ENCODE peak calls at places on chromosomes 11 and 22, in eight cellular contexts. One of them, this sample, is unnamed.

GRCh38 chr11:6457581-6458320 is 16.0 kb downstream of the TRIM3 start:
- DNase-seq in choroid plexus epithelial cell: no peak
- DNase-seq in bronchial epithelial cell: no peak
- DNase-seq in cardiac muscle cell: no peak
- DNase-seq in cardiac fibroblast: no peak
- DNase-seq in thoracic aorta: no peak
- DNase-seq in pancreas: peak
- DNase-seq in H1: no peak
- DNase-seq in this sample: no peak

GRCh38 chr11:27718346-27718852 is 18.1 kb upstream of the BDNF start:
- DNase-seq in choroid plexus epithelial cell: peak
- DNase-seq in bronchial epithelial cell: peak
- DNase-seq in cardiac muscle cell: peak
- DNase-seq in cardiac fibroblast: peak
- DNase-seq in thoracic aorta: no peak
- DNase-seq in pancreas: no peak
- DNase-seq in H1: peak
- DNase-seq in this sample: peak

GRCh38 chr11:63427971-63428508 is 58.5 kb downstream of the SLC22A9 start:
- DNase-seq in choroid plexus epithelial cell: no peak
- DNase-seq in bronchial epithelial cell: peak
- DNase-seq in cardiac muscle cell: no peak
- DNase-seq in cardiac fibroblast: no peak
- DNase-seq in thoracic aorta: no peak
- DNase-seq in pancreas: no peak
- DNase-seq in H1: no peak
- DNase-seq in this sample: no peak

GRCh38 chr11:31972623-31973022 is 118.3 kb upstream of the RCN1 start:
- DNase-seq in choroid plexus epithelial cell: no peak
- DNase-seq in bronchial epithelial cell: no peak
- DNase-seq in cardiac muscle cell: no peak
- DNase-seq in cardiac fibroblast: no peak
- DNase-seq in thoracic aorta: no peak
- DNase-seq in pancreas: no peak
- DNase-seq in H1: no peak
- DNase-seq in this sample: peak

GRCh38 chr11:69807416-69807815 is 11.8 kb downstream of the FGF3 start:
- DNase-seq in choroid plexus epithelial cell: no peak
- DNase-seq in bronchial epithelial cell: no peak
- DNase-seq in cardiac muscle cell: no peak
- DNase-seq in cardiac fibroblast: no peak
- DNase-seq in thoracic aorta: no peak
- DNase-seq in pancreas: no peak
- DNase-seq in H1: no peak
- DNase-seq in this sample: no peak

GRCh38 chr22:43341565-43341964 is 1.6 kb downstream of the SCUBE1 start:
- DNase-seq in choroid plexus epithelial cell: no peak
- DNase-seq in bronchial epithelial cell: no peak
- DNase-seq in cardiac muscle cell: no peak
- DNase-seq in cardiac fibroblast: no peak
- DNase-seq in thoracic aorta: no peak
- DNase-seq in pancreas: no peak
- DNase-seq in H1: no peak
- DNase-seq in this sample: no peak

GRCh38 chr11:76799061-76799804 is 16.1 kb downstream of the TSKU start:
- DNase-seq in choroid plexus epithelial cell: peak
- DNase-seq in bronchial epithelial cell: peak
- DNase-seq in cardiac muscle cell: peak
- DNase-seq in cardiac fibroblast: peak
- DNase-seq in thoracic aorta: peak
- DNase-seq in pancreas: peak
- DNase-seq in H1: peak
- DNase-seq in this sample: peak

GRCh38 chr22:42343551-42344081 is 73.2 kb upstream of the TCF20 start:
- DNase-seq in choroid plexus epithelial cell: no peak
- DNase-seq in bronchial epithelial cell: no peak
- DNase-seq in cardiac muscle cell: no peak
- DNase-seq in cardiac fibroblast: no peak
- DNase-seq in thoracic aorta: no peak
- DNase-seq in pancreas: no peak
- DNase-seq in H1: no peak
- DNase-seq in this sample: no peak

GRCh38 chr11:132683602-132684001 is 848.7 kb downstream of the OPCML start:
- DNase-seq in choroid plexus epithelial cell: peak
- DNase-seq in bronchial epithelial cell: no peak
- DNase-seq in cardiac muscle cell: no peak
- DNase-seq in cardiac fibroblast: no peak
- DNase-seq in thoracic aorta: no peak
- DNase-seq in pancreas: no peak
- DNase-seq in H1: no peak
- DNase-seq in this sample: no peak

GRCh38 chr11:66619080-66619554 is 2.7 kb downstream of the RBM14 start:
- DNase-seq in choroid plexus epithelial cell: peak
- DNase-seq in bronchial epithelial cell: peak
- DNase-seq in cardiac muscle cell: peak
- DNase-seq in cardiac fibroblast: peak
- DNase-seq in thoracic aorta: no peak
- DNase-seq in pancreas: no peak
- DNase-seq in H1: no peak
- DNase-seq in this sample: peak
- H3K4me3 ChIP-seq in choroid plexus epithelial cell: peak
- H3K4me3 ChIP-seq in bronchial epithelial cell: peak
- H3K4me3 ChIP-seq in cardiac muscle cell: peak
- H3K4me3 ChIP-seq in cardiac fibroblast: peak
- H3K4me3 ChIP-seq in thoracic aorta: peak
- H3K4me3 ChIP-seq in pancreas: no peak
- H3K4me3 ChIP-seq in H1: peak
- H3K4me3 ChIP-seq in this sample: peak

DNA sequence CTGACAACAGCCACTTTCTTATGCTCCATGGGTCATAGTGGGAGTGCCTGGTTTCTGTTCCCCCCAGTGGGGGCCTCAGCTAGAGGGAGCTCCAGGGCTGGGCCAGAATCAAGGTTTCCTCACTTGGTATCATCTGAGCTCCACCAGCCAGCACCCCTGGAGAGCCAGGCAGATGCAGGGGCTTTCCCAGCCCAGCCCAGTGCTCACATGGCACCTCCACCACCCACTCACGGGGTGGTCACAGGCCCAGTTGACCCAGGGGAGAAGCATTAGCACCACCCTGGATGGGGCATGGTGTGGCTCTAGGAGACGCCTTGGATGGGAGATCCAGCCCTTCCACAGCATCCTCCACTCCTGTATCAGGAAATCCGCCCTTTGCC is 24.1 kb upstream of the WNT7B start:
- DNase-seq in choroid plexus epithelial cell: peak
- DNase-seq in bronchial epithelial cell: no peak
- DNase-seq in cardiac muscle cell: no peak
- DNase-seq in cardiac fibroblast: no peak
- DNase-seq in thoracic aorta: no peak
- DNase-seq in pancreas: no peak
- DNase-seq in H1: no peak
- DNase-seq in this sample: no peak
- TF ChIP-seq CTCF in choroid plexus epithelial cell: peak
- TF ChIP-seq CTCF in bronchial epithelial cell: no peak
- TF ChIP-seq CTCF in cardiac muscle cell: no peak
- TF ChIP-seq CTCF in cardiac fibroblast: no peak
- TF ChIP-seq CTCF in thoracic aorta: no peak
- TF ChIP-seq CTCF in pancreas: no peak
- TF ChIP-seq CTCF in H1: no peak
- TF ChIP-seq CTCF in this sample: peak

GRCh38 chr22:35617137-35617755 is at the start of gene MB:
- DNase-seq in choroid plexus epithelial cell: no peak
- DNase-seq in bronchial epithelial cell: no peak
- DNase-seq in cardiac muscle cell: no peak
- DNase-seq in cardiac fibroblast: no peak
- DNase-seq in thoracic aorta: no peak
- DNase-seq in pancreas: no peak
- DNase-seq in H1: no peak
- DNase-seq in this sample: no peak
- H3K4me3 ChIP-seq in choroid plexus epithelial cell: no peak
- H3K4me3 ChIP-seq in bronchial epithelial cell: no peak
- H3K4me3 ChIP-seq in cardiac muscle cell: no peak
- H3K4me3 ChIP-seq in cardiac fibroblast: no peak
- H3K4me3 ChIP-seq in thoracic aorta: no peak
- H3K4me3 ChIP-seq in pancreas: no peak
- H3K4me3 ChIP-seq in H1: no peak
- H3K4me3 ChIP-seq in this sample: no peak

DNA sequence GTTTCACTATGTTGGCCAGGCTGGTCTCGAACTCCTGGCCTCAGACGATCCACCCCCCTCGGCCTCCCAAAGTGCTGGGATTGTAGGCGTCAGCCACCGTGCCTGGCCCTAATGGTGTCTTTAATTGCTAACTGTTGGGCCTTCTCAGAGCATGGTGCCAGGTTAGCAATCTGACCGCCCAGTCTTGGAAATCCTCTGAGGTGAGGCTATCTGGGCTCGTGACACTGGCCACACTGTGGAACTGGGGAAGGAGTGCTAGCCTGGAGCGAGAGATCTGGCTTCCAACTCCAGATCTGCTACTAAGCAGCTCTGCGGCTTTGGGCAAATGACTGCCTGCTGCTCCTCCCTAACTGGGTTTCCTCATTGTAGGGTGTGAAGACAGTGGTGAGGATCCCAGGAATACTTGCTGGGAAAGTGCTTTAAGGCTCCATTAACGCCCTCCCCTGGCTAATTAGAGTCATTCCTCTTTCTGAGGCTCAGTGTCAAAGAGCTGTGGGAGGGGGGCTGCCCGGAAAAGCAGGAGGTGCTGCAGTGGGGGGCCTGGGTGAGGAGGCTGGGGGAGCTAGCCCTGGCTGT is 35.4 kb downstream of the CHRDL2 start:
- DNase-seq in choroid plexus epithelial cell: no peak
- DNase-seq in bronchial epithelial cell: no peak
- DNase-seq in cardiac muscle cell: peak
- DNase-seq in cardiac fibroblast: no peak
- DNase-seq in thoracic aorta: no peak
- DNase-seq in pancreas: no peak
- DNase-seq in H1: no peak
- DNase-seq in this sample: no peak
- TF ChIP-seq CTCF in choroid plexus epithelial cell: no peak
- TF ChIP-seq CTCF in bronchial epithelial cell: no peak
- TF ChIP-seq CTCF in cardiac muscle cell: no peak
- TF ChIP-seq CTCF in cardiac fibroblast: no peak
- TF ChIP-seq CTCF in thoracic aorta: no peak
- TF ChIP-seq CTCF in pancreas: no peak
- TF ChIP-seq CTCF in H1: peak
- TF ChIP-seq CTCF in this sample: no peak

DNA sequence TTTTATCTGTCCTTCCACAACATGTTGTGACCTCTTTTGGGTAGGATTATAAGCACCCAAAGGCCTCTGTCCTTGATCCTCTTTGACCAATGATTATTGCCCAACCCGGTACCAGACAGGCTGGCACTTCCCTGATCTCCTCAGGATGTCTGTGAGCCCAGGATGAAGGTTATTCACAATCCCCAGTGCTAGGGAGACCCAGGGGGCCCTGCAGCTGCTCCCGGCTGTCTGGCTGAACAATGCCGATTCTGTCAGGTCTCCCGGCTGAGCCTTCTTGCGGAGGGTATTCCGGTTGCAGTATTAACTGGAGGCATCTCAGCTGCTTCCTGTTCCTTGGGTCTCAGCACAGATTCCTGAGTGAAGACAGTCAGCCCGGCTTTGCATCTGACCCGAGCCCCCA is 71.2 kb upstream of the CDON start:
- DNase-seq in choroid plexus epithelial cell: no peak
- DNase-seq in bronchial epithelial cell: no peak
- DNase-seq in cardiac muscle cell: no peak
- DNase-seq in cardiac fibroblast: no peak
- DNase-seq in thoracic aorta: no peak
- DNase-seq in pancreas: no peak
- DNase-seq in H1: no peak
- DNase-seq in this sample: no peak
- H3K4me3 ChIP-seq in choroid plexus epithelial cell: no peak
- H3K4me3 ChIP-seq in bronchial epithelial cell: no peak
- H3K4me3 ChIP-seq in cardiac muscle cell: no peak
- H3K4me3 ChIP-seq in cardiac fibroblast: no peak
- H3K4me3 ChIP-seq in thoracic aorta: no peak
- H3K4me3 ChIP-seq in pancreas: no peak
- H3K4me3 ChIP-seq in H1: no peak
- H3K4me3 ChIP-seq in this sample: no peak

GRCh38 chr11:9341638-9342137 is 27.3 kb upstream of the TMEM41B start:
- DNase-seq in choroid plexus epithelial cell: no peak
- DNase-seq in bronchial epithelial cell: peak
- DNase-seq in cardiac muscle cell: no peak
- DNase-seq in cardiac fibroblast: no peak
- DNase-seq in thoracic aorta: no peak
- DNase-seq in pancreas: no peak
- DNase-seq in H1: no peak
- DNase-seq in this sample: no peak

GRCh38 chr11:9347100-9347499 is 32.7 kb upstream of the TMEM41B start:
- DNase-seq in choroid plexus epithelial cell: no peak
- DNase-seq in bronchial epithelial cell: no peak
- DNase-seq in cardiac muscle cell: no peak
- DNase-seq in cardiac fibroblast: no peak
- DNase-seq in thoracic aorta: no peak
- DNase-seq in pancreas: no peak
- DNase-seq in H1: no peak
- DNase-seq in this sample: no peak

GRCh38 chr11:9344046-9344680 is 29.8 kb upstream of the TMEM41B start:
- DNase-seq in choroid plexus epithelial cell: no peak
- DNase-seq in bronchial epithelial cell: no peak
- DNase-seq in cardiac muscle cell: no peak
- DNase-seq in cardiac fibroblast: no peak
- DNase-seq in thoracic aorta: no peak
- DNase-seq in pancreas: no peak
- DNase-seq in H1: no peak
- DNase-seq in this sample: no peak
- TF ChIP-seq CTCF in choroid plexus epithelial cell: no peak
- TF ChIP-seq CTCF in bronchial epithelial cell: no peak
- TF ChIP-seq CTCF in cardiac muscle cell: no peak
- TF ChIP-seq CTCF in cardiac fibroblast: no peak
- TF ChIP-seq CTCF in thoracic aorta: no peak
- TF ChIP-seq CTCF in pancreas: no peak
- TF ChIP-seq CTCF in H1: no peak
- TF ChIP-seq CTCF in this sample: no peak

GRCh38 chr11:107956543-107956942 is 28.3 kb downstream of the RAB39A start:
- DNase-seq in choroid plexus epithelial cell: no peak
- DNase-seq in bronchial epithelial cell: no peak
- DNase-seq in cardiac muscle cell: no peak
- DNase-seq in cardiac fibroblast: no peak
- DNase-seq in thoracic aorta: no peak
- DNase-seq in pancreas: no peak
- DNase-seq in H1: no peak
- DNase-seq in this sample: no peak

GRCh38 chr11:107953506-107953905 is 25.3 kb downstream of the RAB39A start:
- DNase-seq in choroid plexus epithelial cell: no peak
- DNase-seq in bronchial epithelial cell: no peak
- DNase-seq in cardiac muscle cell: no peak
- DNase-seq in cardiac fibroblast: no peak
- DNase-seq in thoracic aorta: no peak
- DNase-seq in pancreas: no peak
- DNase-seq in H1: no peak
- DNase-seq in this sample: no peak

GRCh38 chr11:107962181-107962580 is 33.9 kb downstream of the RAB39A start:
- DNase-seq in choroid plexus epithelial cell: peak
- DNase-seq in bronchial epithelial cell: no peak
- DNase-seq in cardiac muscle cell: peak
- DNase-seq in cardiac fibroblast: no peak
- DNase-seq in thoracic aorta: no peak
- DNase-seq in pancreas: no peak
- DNase-seq in H1: no peak
- DNase-seq in this sample: no peak

GRCh38 chr11:107961480-107961879 is 33.2 kb downstream of the RAB39A start:
- DNase-seq in choroid plexus epithelial cell: no peak
- DNase-seq in bronchial epithelial cell: no peak
- DNase-seq in cardiac muscle cell: no peak
- DNase-seq in cardiac fibroblast: no peak
- DNase-seq in thoracic aorta: no peak
- DNase-seq in pancreas: no peak
- DNase-seq in H1: no peak
- DNase-seq in this sample: no peak

GRCh38 chr11:107957109-107957588 is 28.9 kb downstream of the RAB39A start:
- DNase-seq in choroid plexus epithelial cell: no peak
- DNase-seq in bronchial epithelial cell: no peak
- DNase-seq in cardiac muscle cell: peak
- DNase-seq in cardiac fibroblast: no peak
- DNase-seq in thoracic aorta: no peak
- DNase-seq in pancreas: no peak
- DNase-seq in H1: no peak
- DNase-seq in this sample: peak
- H3K4me3 ChIP-seq in choroid plexus epithelial cell: no peak
- H3K4me3 ChIP-seq in bronchial epithelial cell: no peak
- H3K4me3 ChIP-seq in cardiac muscle cell: no peak
- H3K4me3 ChIP-seq in cardiac fibroblast: no peak
- H3K4me3 ChIP-seq in thoracic aorta: peak
- H3K4me3 ChIP-seq in pancreas: no peak
- H3K4me3 ChIP-seq in H1: no peak
- H3K4me3 ChIP-seq in this sample: no peak

This sample was measured in fibroblast of mammary gland.